ENCODE peak calls at places on chromosomes 2 and 18, in ten cellular contexts. One of them, this sample, is unnamed.

GRCh38 chr2:11742702-11743530 is 3.5 kb upstream of the LPIN1 start:
- DNase-seq in Panc1: no peak
- DNase-seq in suprapubic skin: no peak
- DNase-seq in spleen: no peak
- DNase-seq in GM23338: no peak
- DNase-seq in breast epithelium: no peak
- DNase-seq in transverse colon: no peak
- DNase-seq in endothelial cell of umbilical vein: no peak
- DNase-seq in prostate gland: no peak
- DNase-seq in HCT116: no peak
- DNase-seq in this sample: no peak

GRCh38 chr2:183490930-183491329 is 366.7 kb downstream of the NUP35 start:
- DNase-seq in Panc1: no peak
- DNase-seq in suprapubic skin: no peak
- DNase-seq in spleen: no peak
- DNase-seq in GM23338: no peak
- DNase-seq in breast epithelium: no peak
- DNase-seq in transverse colon: no peak
- DNase-seq in endothelial cell of umbilical vein: no peak
- DNase-seq in prostate gland: no peak
- DNase-seq in HCT116: no peak
- DNase-seq in this sample: peak; percentile 63

GRCh38 chr2:202824901-202825300 is 46.7 kb downstream of the ICA1L start:
- DNase-seq in Panc1: no peak
- DNase-seq in suprapubic skin: no peak
- DNase-seq in spleen: no peak
- DNase-seq in GM23338: no peak
- DNase-seq in breast epithelium: no peak
- DNase-seq in transverse colon: no peak
- DNase-seq in endothelial cell of umbilical vein: no peak
- DNase-seq in prostate gland: no peak
- DNase-seq in HCT116: no peak
- DNase-seq in this sample: no peak

GRCh38 chr2:239259603-239260298 is 141.1 kb downstream of the HDAC4 start:
- DNase-seq in Panc1: no peak
- DNase-seq in suprapubic skin: peak; percentile 61
- DNase-seq in spleen: peak; percentile 72
- DNase-seq in GM23338: no peak
- DNase-seq in breast epithelium: peak; percentile 12
- DNase-seq in transverse colon: peak; percentile 12
- DNase-seq in endothelial cell of umbilical vein: no peak
- DNase-seq in prostate gland: no peak
- DNase-seq in HCT116: no peak
- DNase-seq in this sample: peak; percentile 65

GRCh38 chr2:39099820-39100728 is 20.8 kb downstream of the SOS1 start:
- DNase-seq in Panc1: no peak
- DNase-seq in suprapubic skin: no peak
- DNase-seq in spleen: no peak
- DNase-seq in GM23338: no peak
- DNase-seq in breast epithelium: no peak
- DNase-seq in transverse colon: no peak
- DNase-seq in endothelial cell of umbilical vein: peak; percentile 73
- DNase-seq in prostate gland: no peak
- DNase-seq in HCT116: no peak
- DNase-seq in this sample: no peak

GRCh38 chr2:24040511-24040910 is 6.7 kb downstream of the WDCP start:
- DNase-seq in Panc1: no peak
- DNase-seq in suprapubic skin: no peak
- DNase-seq in spleen: no peak
- DNase-seq in GM23338: no peak
- DNase-seq in breast epithelium: no peak
- DNase-seq in transverse colon: no peak
- DNase-seq in endothelial cell of umbilical vein: no peak
- DNase-seq in prostate gland: no peak
- DNase-seq in HCT116: no peak
- DNase-seq in this sample: no peak

GRCh38 chr2:25817630-25818029 is 60.7 kb downstream of the ASXL2 start:
- DNase-seq in Panc1: no peak
- DNase-seq in suprapubic skin: no peak
- DNase-seq in spleen: no peak
- DNase-seq in GM23338: no peak
- DNase-seq in breast epithelium: no peak
- DNase-seq in transverse colon: no peak
- DNase-seq in endothelial cell of umbilical vein: no peak
- DNase-seq in prostate gland: no peak
- DNase-seq in HCT116: no peak
- DNase-seq in this sample: no peak

GRCh38 chr2:104872866-104873688 is 19.2 kb downstream of the POU3F3 start:
- DNase-seq in Panc1: no peak
- DNase-seq in suprapubic skin: peak; percentile 76
- DNase-seq in spleen: peak; percentile 76
- DNase-seq in GM23338: peak; percentile 90
- DNase-seq in breast epithelium: peak; percentile 53
- DNase-seq in transverse colon: peak; percentile 70
- DNase-seq in endothelial cell of umbilical vein: peak; percentile 49
- DNase-seq in prostate gland: peak; percentile 56
- DNase-seq in HCT116: peak; percentile 10
- DNase-seq in this sample: peak; percentile 77

GRCh38 chr2:26910176-26910575 is 60.3 kb upstream of the MAPRE3 start:
- DNase-seq in Panc1: no peak
- DNase-seq in suprapubic skin: no peak
- DNase-seq in spleen: no peak
- DNase-seq in GM23338: no peak
- DNase-seq in breast epithelium: no peak
- DNase-seq in transverse colon: no peak
- DNase-seq in endothelial cell of umbilical vein: no peak
- DNase-seq in prostate gland: no peak
- DNase-seq in HCT116: no peak
- DNase-seq in this sample: no peak

GRCh38 chr18:28108801-28109200 is 68.1 kb downstream of the CDH2 start:
- DNase-seq in Panc1: no peak
- DNase-seq in suprapubic skin: no peak
- DNase-seq in spleen: no peak
- DNase-seq in GM23338: no peak
- DNase-seq in breast epithelium: no peak
- DNase-seq in transverse colon: no peak
- DNase-seq in endothelial cell of umbilical vein: no peak
- DNase-seq in prostate gland: no peak
- DNase-seq in HCT116: no peak
- DNase-seq in this sample: no peak

GRCh38 chr2:190663348-190663747 is 14.5 kb downstream of the NAB1 start:
- DNase-seq in Panc1: no peak
- DNase-seq in suprapubic skin: no peak
- DNase-seq in spleen: no peak
- DNase-seq in GM23338: no peak
- DNase-seq in breast epithelium: no peak
- DNase-seq in transverse colon: no peak
- DNase-seq in endothelial cell of umbilical vein: no peak
- DNase-seq in prostate gland: no peak
- DNase-seq in HCT116: no peak
- DNase-seq in this sample: no peak

GRCh38 chr2:132618734-132619133 is 51.3 kb downstream of the LYPD1 start:
- DNase-seq in Panc1: no peak
- DNase-seq in suprapubic skin: no peak
- DNase-seq in spleen: no peak
- DNase-seq in GM23338: no peak
- DNase-seq in breast epithelium: no peak
- DNase-seq in transverse colon: no peak
- DNase-seq in endothelial cell of umbilical vein: no peak
- DNase-seq in prostate gland: no peak
- DNase-seq in HCT116: no peak
- DNase-seq in this sample: no peak

GRCh38 chr2:78407960-78408794 is 617.3 kb upstream of the REG3G start:
- DNase-seq in Panc1: no peak
- DNase-seq in suprapubic skin: peak; percentile 63
- DNase-seq in spleen: peak; percentile 28
- DNase-seq in GM23338: no peak
- DNase-seq in breast epithelium: no peak
- DNase-seq in transverse colon: no peak
- DNase-seq in endothelial cell of umbilical vein: no peak
- DNase-seq in prostate gland: no peak
- DNase-seq in HCT116: no peak
- DNase-seq in this sample: no peak

GRCh38 chr2:44102790-44103642 is 65.7 kb upstream of the PPM1B start:
- DNase-seq in Panc1: no peak
- DNase-seq in suprapubic skin: no peak
- DNase-seq in spleen: no peak
- DNase-seq in GM23338: no peak
- DNase-seq in breast epithelium: no peak
- DNase-seq in transverse colon: no peak
- DNase-seq in endothelial cell of umbilical vein: no peak
- DNase-seq in prostate gland: peak; percentile 16
- DNase-seq in HCT116: no peak
- DNase-seq in this sample: no peak

GRCh38 chr2:62305421-62306176 is 109.7 kb downstream of the B3GNT2 start:
- DNase-seq in Panc1: no peak
- DNase-seq in suprapubic skin: peak; percentile 59
- DNase-seq in spleen: no peak
- DNase-seq in GM23338: no peak
- DNase-seq in breast epithelium: no peak
- DNase-seq in transverse colon: no peak
- DNase-seq in endothelial cell of umbilical vein: peak; percentile 94
- DNase-seq in prostate gland: no peak
- DNase-seq in HCT116: no peak
- DNase-seq in this sample: no peak
- TF ChIP-seq POLR2AphosphoS5 in Panc1: no peak
- TF ChIP-seq POLR2AphosphoS5 in suprapubic skin: no peak
- TF ChIP-seq POLR2AphosphoS5 in spleen: no peak
- TF ChIP-seq POLR2AphosphoS5 in GM23338: no peak
- TF ChIP-seq POLR2AphosphoS5 in breast epithelium: no peak
- TF ChIP-seq POLR2AphosphoS5 in transverse colon: no peak
- TF ChIP-seq POLR2AphosphoS5 in endothelial cell of umbilical vein: no peak
- TF ChIP-seq POLR2AphosphoS5 in prostate gland: no peak
- TF ChIP-seq POLR2AphosphoS5 in HCT116: no peak
- TF ChIP-seq POLR2AphosphoS5 in this sample: no peak

GRCh38 chr2:173990970-173991819 is 26.0 kb upstream of the SP3 start:
- DNase-seq in Panc1: no peak
- DNase-seq in suprapubic skin: peak; percentile 92
- DNase-seq in spleen: no peak
- DNase-seq in GM23338: no peak
- DNase-seq in breast epithelium: peak; percentile 61
- DNase-seq in transverse colon: peak; percentile 70
- DNase-seq in endothelial cell of umbilical vein: peak; percentile 45
- DNase-seq in prostate gland: peak; percentile 56
- DNase-seq in HCT116: no peak
- DNase-seq in this sample: peak; percentile 93
- TF ChIP-seq POLR2AphosphoS5 in Panc1: no peak
- TF ChIP-seq POLR2AphosphoS5 in suprapubic skin: no peak
- TF ChIP-seq POLR2AphosphoS5 in spleen: no peak
- TF ChIP-seq POLR2AphosphoS5 in GM23338: no peak
- TF ChIP-seq POLR2AphosphoS5 in breast epithelium: peak; percentile 17
- TF ChIP-seq POLR2AphosphoS5 in transverse colon: no peak
- TF ChIP-seq POLR2AphosphoS5 in endothelial cell of umbilical vein: no peak
- TF ChIP-seq POLR2AphosphoS5 in prostate gland: no peak
- TF ChIP-seq POLR2AphosphoS5 in HCT116: no peak
- TF ChIP-seq POLR2AphosphoS5 in this sample: no peak

GRCh38 chr2:224532931-224533330 is 52.2 kb downstream of the CUL3 start:
- DNase-seq in Panc1: no peak
- DNase-seq in suprapubic skin: no peak
- DNase-seq in spleen: no peak
- DNase-seq in GM23338: no peak
- DNase-seq in breast epithelium: no peak
- DNase-seq in transverse colon: no peak
- DNase-seq in endothelial cell of umbilical vein: no peak
- DNase-seq in prostate gland: no peak
- DNase-seq in HCT116: no peak
- DNase-seq in this sample: no peak

DNA sequence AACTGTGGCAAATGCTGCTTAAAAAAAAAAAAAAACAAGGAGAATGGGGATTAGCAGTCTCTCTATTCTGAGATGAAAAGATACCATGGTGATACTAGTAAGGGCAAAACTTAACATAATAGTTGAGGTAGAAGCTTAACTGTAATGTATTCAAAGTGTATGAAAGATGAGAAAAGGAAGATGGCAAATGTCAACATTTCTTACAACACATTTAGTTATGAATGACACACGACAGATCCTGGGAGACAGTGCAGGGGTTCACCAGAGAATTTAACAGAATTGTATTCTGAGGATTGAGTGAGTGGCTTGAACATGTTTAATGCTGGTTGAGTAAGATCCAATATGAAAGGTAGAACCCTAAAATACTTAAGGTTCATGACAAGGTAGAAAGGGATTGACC is 52.7 kb downstream of the CUL3 start:
- DNase-seq in Panc1: no peak
- DNase-seq in suprapubic skin: no peak
- DNase-seq in spleen: no peak
- DNase-seq in GM23338: no peak
- DNase-seq in breast epithelium: no peak
- DNase-seq in transverse colon: no peak
- DNase-seq in endothelial cell of umbilical vein: no peak
- DNase-seq in prostate gland: no peak
- DNase-seq in HCT116: no peak
- DNase-seq in this sample: no peak
- TF ChIP-seq POLR2AphosphoS5 in Panc1: no peak
- TF ChIP-seq POLR2AphosphoS5 in suprapubic skin: no peak
- TF ChIP-seq POLR2AphosphoS5 in spleen: no peak
- TF ChIP-seq POLR2AphosphoS5 in GM23338: no peak
- TF ChIP-seq POLR2AphosphoS5 in breast epithelium: no peak
- TF ChIP-seq POLR2AphosphoS5 in transverse colon: no peak
- TF ChIP-seq POLR2AphosphoS5 in endothelial cell of umbilical vein: no peak
- TF ChIP-seq POLR2AphosphoS5 in prostate gland: no peak
- TF ChIP-seq POLR2AphosphoS5 in HCT116: no peak
- TF ChIP-seq POLR2AphosphoS5 in this sample: no peak

GRCh38 chr2:48120759-48121242 is 214.5 kb upstream of the FBXO11 start:
- DNase-seq in Panc1: no peak
- DNase-seq in suprapubic skin: no peak
- DNase-seq in spleen: no peak
- DNase-seq in GM23338: no peak
- DNase-seq in breast epithelium: no peak
- DNase-seq in transverse colon: no peak
- DNase-seq in endothelial cell of umbilical vein: no peak
- DNase-seq in prostate gland: no peak
- DNase-seq in HCT116: no peak
- DNase-seq in this sample: no peak
- TF ChIP-seq POLR2AphosphoS5 in Panc1: no peak
- TF ChIP-seq POLR2AphosphoS5 in suprapubic skin: no peak
- TF ChIP-seq POLR2AphosphoS5 in spleen: peak; percentile 68
- TF ChIP-seq POLR2AphosphoS5 in GM23338: no peak
- TF ChIP-seq POLR2AphosphoS5 in breast epithelium: no peak
- TF ChIP-seq POLR2AphosphoS5 in transverse colon: no peak
- TF ChIP-seq POLR2AphosphoS5 in endothelial cell of umbilical vein: no peak
- TF ChIP-seq POLR2AphosphoS5 in prostate gland: no peak
- TF ChIP-seq POLR2AphosphoS5 in HCT116: no peak
- TF ChIP-seq POLR2AphosphoS5 in this sample: no peak

GRCh38 chr2:230905448-230906430 is 19.3 kb downstream of the GPR55 start:
- DNase-seq in Panc1: no peak
- DNase-seq in suprapubic skin: peak; percentile 69
- DNase-seq in spleen: peak; percentile 75
- DNase-seq in GM23338: no peak
- DNase-seq in breast epithelium: no peak
- DNase-seq in transverse colon: no peak
- DNase-seq in endothelial cell of umbilical vein: no peak
- DNase-seq in prostate gland: no peak
- DNase-seq in HCT116: peak; percentile 69
- DNase-seq in this sample: peak; percentile 48
- TF ChIP-seq POLR2AphosphoS5 in Panc1: no peak
- TF ChIP-seq POLR2AphosphoS5 in suprapubic skin: no peak
- TF ChIP-seq POLR2AphosphoS5 in spleen: no peak
- TF ChIP-seq POLR2AphosphoS5 in GM23338: no peak
- TF ChIP-seq POLR2AphosphoS5 in breast epithelium: no peak
- TF ChIP-seq POLR2AphosphoS5 in transverse colon: no peak
- TF ChIP-seq POLR2AphosphoS5 in endothelial cell of umbilical vein: no peak
- TF ChIP-seq POLR2AphosphoS5 in prostate gland: no peak
- TF ChIP-seq POLR2AphosphoS5 in HCT116: peak; percentile 30
- TF ChIP-seq POLR2AphosphoS5 in this sample: no peak